ENCODE peak calls at places on chromosomes 6 and 20, in six cellular contexts. G, E, R, V, B and L are unnamed samples.

GRCh38 chr6:26240157-26240980 is 124.6 kb upstream of the BTN3A2 start:
- DNase-seq in R (no peak), E (peak; percentile 80), G (no peak), B (no peak), V (peak; percentile 59), L (no peak)

GRCh38 chr6:16840291-16840690 is 79.0 kb upstream of the ATXN1 start:
- DNase-seq in B (no peak), V (no peak), G (no peak), E (no peak), R (no peak), L (no peak)

GRCh38 chr6:128515550-128516513 is 4.6 kb downstream of the PTPRK start:
- DNase-seq in E (no peak), B (no peak), V (no peak), G (no peak), R (no peak), L (no peak)

GRCh38 chr6:5518936-5519491 is 257.7 kb downstream of the FARS2 start:
- DNase-seq in R (no peak), G (no peak), B (no peak), E (no peak), V (no peak), L (no peak)

GRCh38 chr6:148367418-148368024 is 24.9 kb downstream of the SASH1 start:
- DNase-seq in E (peak; percentile 76), G (no peak), V (peak; percentile 24), B (no peak), R (peak; percentile 56), L (no peak)

GRCh38 chr6:109079981-109080380 is 14.7 kb downstream of the SESN1 start:
- DNase-seq in B (no peak), V (no peak), G (no peak), R (no peak), E (peak; percentile 90), L (no peak)

GRCh38 chr6:10567256-10568041 is 46.3 kb downstream of the GCNT2 start:
- DNase-seq in G (no peak), B (no peak), R (no peak), V (no peak), E (no peak), L (no peak)

GRCh38 chr6:220736-221475 is 71.4 kb upstream of the DUSP22 start:
- DNase-seq in V (no peak), E (no peak), B (no peak), G (no peak), R (no peak), L (no peak)

GRCh38 chr20:11807070-11807741 is 110.5 kb upstream of the BTBD3 start:
- DNase-seq in G (no peak), R (no peak), V (no peak), E (no peak), B (no peak), L (no peak)
- TF ChIP-seq POLR2AphosphoS5 in G (no peak), R (no peak), V (no peak), E (peak; percentile 27), B (no peak), L (no peak)

GRCh38 chr6:15442467-15442866 is 196.6 kb downstream of the JARID2 start:
- DNase-seq in V (no peak), B (no peak), E (no peak), G (no peak), R (no peak), L (no peak)

GRCh38 chr6:15443119-15443518 is 197.2 kb downstream of the JARID2 start:
- DNase-seq in G (no peak), B (no peak), R (peak; percentile 23), E (no peak), V (no peak), L (no peak)

GRCh38 chr6:15440040-15440439 is 194.2 kb downstream of the JARID2 start:
- DNase-seq in B (no peak), G (no peak), R (no peak), V (no peak), E (no peak), L (no peak)

GRCh38 chr6:15441982-15442381 is 196.1 kb downstream of the JARID2 start:
- DNase-seq in E (no peak), V (no peak), R (no peak), G (no peak), B (no peak), L (no peak)

GRCh38 chr6:15441215-15441868 is 195.5 kb downstream of the JARID2 start:
- DNase-seq in R (no peak), G (no peak), V (no peak), B (no peak), E (no peak), L (no peak)
- TF ChIP-seq POLR2AphosphoS5 in R (no peak), G (no peak), V (no peak), B (no peak), E (no peak), L (no peak)

DNA sequence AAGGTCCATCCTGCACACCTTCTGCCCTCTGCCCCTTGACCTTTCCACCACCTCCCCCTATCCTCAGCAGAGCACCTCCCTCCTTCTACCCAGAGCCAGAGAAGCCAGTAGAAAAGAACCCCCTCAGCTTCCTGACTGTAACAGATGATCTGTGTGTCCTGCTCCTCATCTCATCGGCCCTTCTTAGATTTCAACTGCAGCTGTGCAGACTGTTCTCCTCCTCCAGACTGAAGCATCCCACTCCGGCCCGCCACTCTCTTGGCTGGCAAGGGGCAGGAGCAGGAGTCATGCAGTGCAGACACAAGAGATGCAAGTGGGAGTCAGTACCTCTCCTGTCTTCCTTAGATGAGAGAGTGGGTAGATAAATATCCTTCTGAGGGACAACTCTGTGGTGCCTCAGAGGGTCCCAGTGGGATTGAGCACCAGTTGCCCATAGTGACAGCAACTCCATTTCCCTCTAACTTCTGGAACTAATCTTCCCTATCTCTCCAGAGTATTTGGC is 163.5 kb upstream of the MLN start:
- DNase-seq in R (no peak), B (no peak), E (peak; percentile 22), V (no peak), G (no peak), L (no peak)
- TF ChIP-seq POLR2AphosphoS5 in R (no peak), B (no peak), E (no peak), V (no peak), G (no peak), L (no peak)

DNA sequence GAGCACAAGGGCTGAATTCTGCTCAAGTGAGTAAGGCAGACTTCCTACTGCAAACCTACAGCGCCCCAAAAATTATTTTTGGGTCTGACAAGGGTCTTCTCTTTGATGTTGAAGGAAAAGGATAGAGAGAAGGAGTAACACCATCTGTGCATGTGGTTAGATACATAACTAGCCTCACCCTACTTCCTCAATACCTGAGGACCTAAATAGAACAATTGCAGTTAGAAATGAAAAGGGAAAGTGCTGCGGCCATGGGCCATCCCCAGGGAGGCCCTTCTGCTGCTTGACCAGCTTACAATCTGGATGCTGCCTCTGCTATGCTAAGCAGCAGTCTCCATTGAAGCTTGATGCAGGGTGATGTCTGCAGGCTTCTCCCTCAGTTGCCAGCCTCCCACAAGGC is 63.2 kb upstream of the ARMH2 start:
- DNase-seq in E (no peak), V (no peak), G (no peak), B (no peak), R (no peak), L (no peak)
- TF ChIP-seq POLR2AphosphoS5 in E (no peak), V (no peak), G (no peak), B (no peak), R (no peak), L (no peak)

GRCh38 chr6:2802521-2803060 is 37.4 kb downstream of the WRNIP1 start:
- DNase-seq in V (no peak), G (no peak), E (no peak), R (no peak), B (no peak), L (no peak)
- TF ChIP-seq POLR2AphosphoS5 in V (no peak), G (no peak), E (no peak), R (no peak), B (no peak), L (no peak)

GRCh38 chr6:32177182-32177787 is 920 bp upstream of the RNF5 start:
- DNase-seq in V (no peak), B (no peak), E (peak; percentile 85), R (no peak), G (no peak), L (no peak)
- TF ChIP-seq POLR2AphosphoS5 in V (no peak), B (no peak), E (peak; percentile 65), R (no peak), G (no peak), L (peak; percentile 53)

DNA sequence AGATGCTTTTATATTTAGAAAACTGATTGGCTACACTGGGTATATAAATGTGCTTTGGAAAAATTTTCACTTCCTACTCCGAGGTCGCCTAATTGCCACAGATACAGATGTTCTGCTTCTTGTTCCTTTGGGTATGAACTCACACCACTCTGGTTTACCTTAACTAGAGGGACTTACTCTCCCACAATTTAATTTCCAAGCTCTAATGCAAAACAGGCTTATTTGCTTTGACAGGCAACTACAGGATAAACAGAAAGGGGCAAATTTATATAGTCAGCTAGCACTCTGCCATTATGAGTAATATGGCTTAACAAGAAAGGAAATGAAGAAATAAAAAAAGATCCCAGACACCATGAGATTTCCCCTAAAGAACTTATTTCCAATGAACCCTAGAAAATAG is 156.9 kb upstream of the ZFP64 start:
- DNase-seq in R (no peak), E (no peak), G (no peak), V (no peak), B (no peak), L (no peak)
- TF ChIP-seq POLR2AphosphoS5 in R (no peak), E (no peak), G (no peak), V (no peak), B (no peak), L (no peak)